ENCODE peak calls at places on chromosomes 11 and 22, in seven cellular contexts. H is tibial artery, Y is fibroblast of mammary gland, C is Calu3, A is RWPE1, S is brain microvascular endothelial cell, Z is neural crest cell. T is an unnamed sample.
A peak's percentile ranks its signal among the peaks of the same experiment; 100 is the strongest.

GRCh38 chr11:16410479-16410878 is 54.1 kb upstream of the SOX6 start:
- DNase-seq in H (no peak), Y (no peak), C (no peak), A (no peak), S (no peak), Z (no peak), T (no peak)

GRCh38 chr22:35834080-35834479 is 116.4 kb downstream of the APOL5 start:
- DNase-seq in H (no peak), Y (no peak), C (no peak), A (no peak), S (no peak), Z (no peak), T (no peak)

GRCh38 chr22:42515896-42516295 is 3.7 kb downstream of the RRP7A start:
- DNase-seq in H (no peak), Y (no peak), C (no peak), A (no peak), S (no peak), Z (no peak), T (no peak)

GRCh38 chr22:46481386-46481785 is 56.0 kb downstream of the CELSR1 start:
- DNase-seq in H (no peak), Y (no peak), C (no peak), A (no peak), S (no peak), Z (no peak), T (no peak)

GRCh38 chr11:44269369-44270351 is 40.3 kb downstream of the ALX4 start:
- DNase-seq in H (peak; percentile 42), Y (peak; percentile 41), C (no peak), A (no peak), S (peak; percentile 80), Z (no peak), T (no peak)

GRCh38 chr11:32893947-32894827 is 1.6 kb downstream of the QSER1 start:
- DNase-seq in H (no peak), Y (peak; percentile 90), C (peak; percentile 54), A (peak; percentile 80), S (peak; percentile 70), Z (no peak), T (peak; percentile 65)

GRCh38 chr11:17595526-17596309 is 48.7 kb downstream of the OTOG start:
- DNase-seq in H (peak; percentile 49), Y (no peak), C (no peak), A (no peak), S (no peak), Z (no peak), T (no peak)

GRCh38 chr11:35142481-35143207 is 3.7 kb downstream of the CD44 start:
- DNase-seq in H (no peak), Y (peak; percentile 80), C (peak; percentile 67), A (peak; percentile 68), S (peak; percentile 49), Z (no peak), T (peak; percentile 46)

GRCh38 chr22:32799516-32799915 is 2.0 kb upstream of the TIMP3 start:
- DNase-seq in H (peak; percentile 44), Y (no peak), C (no peak), A (no peak), S (no peak), Z (no peak), T (no peak)

GRCh38 chr22:35394011-35394312 is 6.0 kb upstream of the MCM5 start:
- DNase-seq in H (no peak), Y (no peak), C (no peak), A (no peak), S (no peak), Z (no peak), T (no peak)

GRCh38 chr11:78825531-78825930 is 250.9 kb upstream of the NARS2 start:
- DNase-seq in H (no peak), Y (no peak), C (no peak), A (no peak), S (no peak), Z (no peak), T (no peak)

GRCh38 chr11:111565111-111565720 is 24.7 kb downstream of the LAYN start:
- DNase-seq in H (peak; percentile 77), Y (peak; percentile 78), C (peak; percentile 67), A (peak; percentile 65), S (peak; percentile 79), Z (peak; percentile 66), T (peak; percentile 56)

GRCh38 chr11:20754957-20755356 is 85.6 kb downstream of the NELL1 start:
- DNase-seq in H (no peak), Y (no peak), C (no peak), A (no peak), S (no peak), Z (no peak), T (no peak)

GRCh38 chr22:29031236-29031982 is 30.2 kb downstream of the C22orf31 start:
- DNase-seq in H (peak; percentile 89), Y (peak; percentile 99), C (peak; percentile 84), A (peak; percentile 41), S (peak; percentile 96), Z (no peak), T (no peak)

GRCh38 chr11:1043563-1044096 is 7.1 kb upstream of the MUC6 start:
- DNase-seq in H (peak; percentile 59), Y (no peak), C (no peak), A (no peak), S (no peak), Z (no peak), T (no peak)

DNA sequence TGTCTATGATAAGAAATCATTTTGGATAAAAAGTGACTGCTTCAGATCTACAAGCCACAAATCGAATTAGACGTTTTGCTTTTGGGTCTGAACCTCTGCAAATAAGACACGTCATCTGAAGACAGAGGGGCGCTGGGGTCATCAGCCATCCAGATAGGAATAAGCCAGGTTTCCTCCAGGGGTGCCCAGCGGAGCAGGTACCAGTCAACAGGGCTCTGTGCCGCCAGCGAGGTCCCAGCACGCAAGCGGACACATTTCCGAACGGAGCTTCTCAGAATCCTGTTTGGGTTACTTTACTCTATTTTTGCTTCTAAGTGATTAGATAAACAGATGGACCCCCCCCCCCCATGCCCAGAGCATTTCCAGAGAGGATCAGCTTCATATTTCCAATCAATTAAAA is 873.8 kb downstream of the BRD1 start:
- DNase-seq in H (no peak), Y (no peak), C (no peak), A (no peak), S (no peak), Z (no peak), T (no peak)
- TF ChIP-seq CTCF in H (no peak), Y (no peak), C (no peak), A (no peak), S (no peak), Z (no peak), T (no peak)

GRCh38 chr22:49863936-49864335 is 10.3 kb downstream of the ZBED4 start:
- DNase-seq in H (peak; percentile 20), Y (no peak), C (no peak), A (no peak), S (no peak), Z (no peak), T (no peak)

GRCh38 chr22:49862408-49862776 is 8.7 kb downstream of the ZBED4 start:
- DNase-seq in H (peak; percentile 42), Y (no peak), C (no peak), A (no peak), S (no peak), Z (no peak), T (no peak)

GRCh38 chr22:49858827-49859226 is 5.2 kb downstream of the ZBED4 start:
- DNase-seq in H (peak; percentile 49), Y (no peak), C (no peak), A (no peak), S (no peak), Z (no peak), T (no peak)

GRCh38 chr22:49865156-49865555 is 11.5 kb downstream of the ZBED4 start:
- DNase-seq in H (no peak), Y (no peak), C (no peak), A (no peak), S (no peak), Z (no peak), T (no peak)

DNA sequence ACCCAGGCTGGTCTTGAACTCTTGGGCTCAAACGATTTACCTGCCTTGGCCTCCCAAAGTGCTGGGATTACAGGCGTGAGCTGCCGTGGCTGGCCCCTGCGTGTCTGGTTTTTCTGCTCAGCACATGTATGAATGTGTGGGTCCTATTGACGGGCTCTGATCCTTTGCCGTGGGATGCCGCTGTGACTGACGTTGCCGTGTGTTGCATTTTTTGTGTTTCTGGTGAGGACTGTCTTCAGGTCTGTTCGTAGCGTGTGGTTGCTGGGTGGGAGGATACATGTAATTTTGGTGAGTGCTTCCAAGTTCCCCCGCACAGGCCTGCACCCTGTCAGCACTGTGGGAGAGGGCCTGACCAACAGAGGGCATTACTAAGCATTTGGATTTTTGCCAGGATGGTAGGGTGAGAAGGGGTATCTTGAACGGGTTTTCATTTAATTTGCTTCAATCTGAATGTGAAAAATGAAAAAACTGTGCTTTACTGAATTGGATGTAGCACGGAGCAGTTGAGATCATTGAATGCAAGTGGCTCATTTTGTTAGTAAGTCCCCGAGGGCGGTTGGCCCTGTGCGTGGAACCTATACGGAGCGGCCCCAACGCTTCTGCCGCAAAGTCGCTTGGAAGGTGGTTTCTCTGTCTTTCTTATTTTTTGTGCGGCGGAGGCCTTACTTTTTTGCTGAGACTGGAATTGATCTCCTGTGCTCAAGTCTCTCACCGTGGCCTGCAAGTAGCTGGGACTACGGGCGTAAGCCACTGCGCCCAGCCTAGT is 8.2 kb downstream of the ZBED4 start:
- DNase-seq in H (peak; percentile 41), Y (peak; percentile 58), C (no peak), A (no peak), S (no peak), Z (no peak), T (no peak)
- TF ChIP-seq CTCF in H (no peak), Y (no peak), C (no peak), A (no peak), S (no peak), Z (no peak), T (no peak)

GRCh38 chr11:61762798-61763197 is 10.4 kb downstream of the MYRF start:
- DNase-seq in H (no peak), Y (no peak), C (no peak), A (no peak), S (no peak), Z (no peak), T (no peak)

GRCh38 chr11:61766353-61766841 is 14.0 kb downstream of the MYRF start:
- DNase-seq in H (no peak), Y (no peak), C (no peak), A (no peak), S (peak; percentile 44), Z (no peak), T (no peak)

GRCh38 chr11:61765550-61766253 is 13.3 kb downstream of the MYRF start:
- DNase-seq in H (no peak), Y (no peak), C (no peak), A (no peak), S (no peak), Z (no peak), T (no peak)

GRCh38 chr11:61763930-61764605 is 11.6 kb downstream of the MYRF start:
- DNase-seq in H (no peak), Y (no peak), C (no peak), A (no peak), S (no peak), Z (no peak), T (no peak)

GRCh38 chr11:61764606-61765260 is 12.3 kb downstream of the MYRF start:
- DNase-seq in H (no peak), Y (no peak), C (no peak), A (no peak), S (no peak), Z (no peak), T (no peak)
- TF ChIP-seq CTCF in H (no peak), Y (no peak), C (no peak), A (no peak), S (peak; percentile 12), Z (no peak), T (no peak)

DNA sequence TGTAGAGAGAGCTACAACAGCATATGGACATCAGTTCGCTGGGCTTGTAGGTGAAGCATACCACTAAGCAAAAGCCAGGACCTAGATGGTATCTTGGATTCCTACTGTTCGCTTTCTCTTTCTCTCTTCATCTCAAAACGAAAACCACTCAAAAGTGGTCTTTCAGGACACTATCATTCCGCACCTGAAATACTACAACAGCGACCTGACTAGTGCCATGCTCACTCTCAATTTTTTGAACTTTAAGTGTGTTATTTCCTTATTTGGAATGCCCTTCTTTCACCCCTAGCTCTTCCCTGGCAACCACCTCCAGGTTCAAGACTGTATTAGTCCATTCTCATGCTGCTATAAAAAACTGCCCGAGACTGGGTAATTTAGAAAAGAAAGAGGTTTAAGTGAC is 59.2 kb downstream of the CCDC83 start:
- DNase-seq in H (no peak), Y (no peak), C (no peak), A (no peak), S (no peak), Z (no peak), T (no peak)
- TF ChIP-seq CTCF in H (no peak), Y (no peak), C (no peak), A (no peak), S (no peak), Z (no peak), T (no peak)

T was measured in GM20000.